ENCODE peak calls at places on chromosomes 13 and 19, in five cellular contexts. L is bronchial epithelial cell, G is fibroblast of lung, Q is testis, J is heart right ventricle. X is an unnamed sample. For H3K36me3, the result is how much of the 10 kb centered on the place peaks cover.

GRCh38 chr13:60765700-60766411 is 368.8 kb downstream of the TDRD3 start:
- DNase-seq in L (peak), G (no peak), Q (no peak), J (no peak), X (no peak)

GRCh38 chr19:39448271-39448670 is 2.9 kb downstream of the SUPT5H start:
- DNase-seq in L (peak), G (no peak), Q (no peak), J (no peak), X (no peak)

GRCh38 chr19:45283443-45284033 is 32.5 kb downstream of the MARK4 start:
- DNase-seq in L (no peak), G (no peak), Q (no peak), J (no peak), X (no peak)

GRCh38 chr13:98495627-98496238 is 81.2 kb downstream of the STK24 start:
- DNase-seq in L (no peak), G (peak), Q (no peak), J (no peak), X (no peak)

GRCh38 chr13:99416411-99417121 is 84.7 kb upstream of the TM9SF2 start:
- DNase-seq in L (no peak), G (no peak), Q (peak), J (no peak), X (no peak)

GRCh38 chr13:50512602-50513527 is 330.6 kb downstream of the DLEU7 start:
- DNase-seq in L (no peak), G (peak), Q (peak), J (peak), X (no peak)

GRCh38 chr13:86870388-86870966 is 800.7 kb upstream of the SLITRK5 start:
- DNase-seq in L (peak), G (peak), Q (no peak), J (no peak), X (no peak)

GRCh38 chr19:15696654-15697194 is 23.8 kb downstream of the CYP4F12 start:
- DNase-seq in L (no peak), G (no peak), Q (peak), J (no peak), X (no peak)

GRCh38 chr19:4114181-4114580 is 9.7 kb downstream of the MAP2K2 start:
- DNase-seq in L (no peak), G (no peak), Q (no peak), J (no peak), X (no peak)

GRCh38 chr19:4112367-4112766 is 11.6 kb downstream of the MAP2K2 start:
- DNase-seq in L (no peak), G (no peak), Q (peak), J (no peak), X (no peak)

GRCh38 chr19:4113398-4114088 is 10.4 kb downstream of the MAP2K2 start:
- DNase-seq in L (no peak), G (no peak), Q (no peak), J (no peak), X (no peak)

GRCh38 chr19:4109626-4109945 is 14.3 kb downstream of the MAP2K2 start:
- DNase-seq in L (no peak), G (no peak), Q (no peak), J (no peak), X (no peak)

DNA sequence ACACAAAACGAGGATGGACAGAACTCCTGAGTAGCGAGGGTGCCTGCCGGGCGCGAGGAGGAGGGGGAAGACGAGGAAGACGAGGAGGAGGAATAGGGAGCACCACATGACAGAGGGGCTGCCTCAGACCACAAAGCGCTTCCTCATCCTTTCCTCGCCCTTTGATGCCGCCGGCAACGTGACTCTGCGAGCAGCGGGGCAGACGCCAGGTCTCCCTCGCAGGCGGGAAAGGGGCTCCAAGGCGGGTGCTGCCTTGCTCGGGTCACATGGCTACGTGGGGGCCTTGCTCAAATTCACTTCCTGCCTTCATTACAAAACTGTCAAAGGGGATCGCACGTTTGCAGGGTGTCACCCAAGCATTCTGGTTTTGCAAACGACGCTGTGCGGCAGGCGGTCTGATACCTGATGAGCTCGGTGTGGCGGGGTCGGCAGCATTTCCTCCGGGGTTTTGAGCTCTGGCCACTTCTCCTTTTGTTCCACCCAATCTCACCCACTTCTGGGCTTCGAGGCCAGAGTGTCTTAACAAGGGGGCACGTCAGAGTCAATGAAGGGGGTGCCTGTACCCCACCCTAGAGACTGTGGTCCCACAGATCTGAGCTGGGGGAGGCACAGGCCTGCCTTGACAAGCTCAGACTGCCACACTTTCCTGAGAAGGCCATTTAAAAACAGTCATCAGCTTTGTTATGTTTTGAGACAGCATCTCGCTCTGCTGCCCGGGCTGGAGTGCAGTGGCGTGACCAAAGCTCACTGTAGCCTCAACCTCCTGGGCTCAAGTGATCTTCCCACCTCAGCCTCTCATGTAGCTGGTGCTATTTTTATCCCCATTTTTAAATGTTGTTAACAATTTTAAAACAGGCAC is 14.9 kb downstream of the MAP2K2 start:
- DNase-seq in L (no peak), G (no peak), Q (no peak), J (no peak), X (no peak)
- H3K4me3 ChIP-seq in L (no peak), G (no peak), Q (no peak), J (no peak), X (no peak)

DNA sequence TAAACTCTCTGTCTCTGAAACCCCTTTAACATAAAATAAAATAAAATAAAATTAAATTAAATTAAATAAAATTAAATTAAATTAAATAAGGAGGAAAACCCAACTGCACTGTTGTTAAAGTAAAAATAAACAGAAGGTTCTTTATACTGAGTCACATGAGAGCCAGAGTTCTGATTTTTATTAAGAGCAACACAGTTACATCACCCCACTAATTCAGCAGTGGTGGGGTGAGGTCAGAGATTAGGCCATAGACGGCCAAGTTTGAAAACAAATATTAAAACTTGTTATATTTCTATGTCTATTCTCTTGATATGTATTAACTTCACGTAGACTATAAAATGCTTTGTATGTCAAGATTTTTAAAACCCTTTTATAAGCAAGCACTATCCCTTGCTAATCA is 59.5 kb downstream of the MYCBP2 start:
- DNase-seq in L (no peak), G (peak), Q (no peak), J (no peak), X (no peak)
- H3K36me3 ChIP-seq in L (under half), G (under half), Q (under half), J (half or more), X (under half)

GRCh38 chr19:1467512-1468273 is 11.3 kb downstream of the C19orf25 start:
- DNase-seq in L (no peak), G (no peak), Q (no peak), J (no peak), X (no peak)
- H3K4me3 ChIP-seq in L (peak), G (no peak), Q (no peak), J (peak), X (peak)

DNA sequence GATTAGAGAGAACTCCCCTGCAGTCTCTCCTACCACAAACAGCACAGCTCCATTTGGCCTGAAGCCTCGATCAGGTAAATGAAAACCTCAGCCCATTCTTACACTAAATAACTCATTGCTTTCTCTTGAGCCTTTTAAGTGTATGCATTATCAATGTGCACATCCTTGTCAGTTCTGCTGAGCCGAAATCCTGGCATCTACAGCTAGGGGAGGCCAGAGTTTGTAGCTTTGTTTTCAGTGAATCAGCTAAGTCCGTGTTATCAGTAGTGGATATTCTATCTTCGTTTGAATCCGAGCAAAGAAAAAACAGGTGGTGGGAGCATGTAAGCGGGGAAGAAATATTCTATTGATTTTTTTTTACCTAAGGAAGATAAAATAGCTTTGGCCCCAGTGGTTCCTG is 84.4 kb downstream of the ESD start:
- DNase-seq in L (no peak), G (no peak), Q (no peak), J (no peak), X (no peak)
- H3K36me3 ChIP-seq in L (under half), G (under half), Q (under half), J (half or more), X (under half)

GRCh38 chr19:11203194-11204075 is 6.1 kb upstream of the KANK2 start:
- DNase-seq in L (no peak), G (peak), Q (peak), J (peak), X (no peak)
- H3K4me3 ChIP-seq in L (no peak), G (no peak), Q (no peak), J (peak), X (peak)

X was measured in gastrocnemius medialis.